ENCODE peak calls at places on chromosomes 4 and X, in four cellular contexts. C is T-helper 1 cell, V is HT-29, Z is GDM1. W is an unnamed sample.

GRCh38 chr4:175930471-175930870 is 118.4 kb upstream of the GPM6A start:
- DNase-seq in Z (no peak), V (no peak), C (no peak), W (no peak)

GRCh38 chr4:77418333-77418732 is 187.3 kb upstream of the CXCL13 start:
- DNase-seq in Z (no peak), V (peak), C (no peak), W (no peak)

GRCh38 chrX:132004728-132005127 is 18.4 kb upstream of the STK26 start:
- DNase-seq in Z (no peak), V (no peak), C (no peak), W (no peak)

GRCh38 chr4:40842318-40842717 is 92.6 kb downstream of the NSUN7 start:
- DNase-seq in V (no peak), Z (no peak), C (no peak), W (no peak)

GRCh38 chr4:182294436-182294835 is 51.2 kb downstream of the TENM3 start:
- DNase-seq in V (no peak), Z (no peak), C (no peak), W (no peak)

GRCh38 chr4:105598044-105598443 is 45.6 kb downstream of the ARHGEF38 start:
- DNase-seq in V (no peak), Z (no peak), C (no peak), W (no peak)

GRCh38 chr4:44760142-44760898 is 34.0 kb upstream of the GNPDA2 start:
- DNase-seq in Z (no peak), C (no peak), V (peak), W (no peak)

GRCh38 chr4:123649644-123650356 is 253.2 kb downstream of the SPRY1 start:
- DNase-seq in Z (no peak), C (no peak), V (peak), W (no peak)

GRCh38 chr4:108031427-108032083 is 41.9 kb downstream of the HADH start:
- DNase-seq in Z (no peak), C (no peak), V (no peak), W (no peak)

GRCh38 chrX:21735753-21736127 is 22.2 kb downstream of the SMPX start:
- DNase-seq in C (no peak), V (no peak), Z (no peak), W (no peak)

GRCh38 chr4:144714166-144714565 is 68.2 kb downstream of the HHIP start:
- DNase-seq in C (no peak), V (no peak), Z (no peak), W (no peak)

W was measured in chondrocyte.